ENCODE peak calls at places on chromosomes 13 and 19, in six cellular contexts. B is H9, L is neuronal stem cell, V is left ventricle myocardium inferior, T is A549, W is right cardiac atrium. F is an unnamed sample. For H3K4me1, the result is how much of the 10 kb centered on the place peaks cover.

GRCh38 chr19:41917676-41918075 is 10.6 kb downstream of the ERFL start:
- DNase-seq in T (no peak), W (peak), L (no peak), V (no peak), B (no peak), F (no peak)

GRCh38 chr13:44068169-44068568 is 188.5 kb downstream of the LACC1 start:
- DNase-seq in W (no peak), T (no peak), V (no peak), B (no peak), L (no peak), F (no peak)

GRCh38 chr13:43805071-43805468 is 18.3 kb upstream of the ENOX1 start:
- DNase-seq in V (no peak), T (peak), B (no peak), W (no peak), L (no peak), F (no peak)

GRCh38 chr13:33194820-33195692 is 90.5 kb downstream of the STARD13 start:
- DNase-seq in L (no peak), T (no peak), B (no peak), V (no peak), W (no peak), F (no peak)

GRCh38 chr13:43263047-43263446 is 239.7 kb downstream of the DNAJC15 start:
- DNase-seq in B (no peak), W (no peak), L (no peak), T (no peak), V (no peak), F (no peak)

GRCh38 chr13:33462109-33462508 is 176.6 kb upstream of the STARD13 start:
- DNase-seq in W (no peak), T (no peak), V (no peak), B (no peak), L (no peak), F (no peak)

GRCh38 chr13:32407854-32408253 is 20.1 kb downstream of the N4BP2L1 start:
- DNase-seq in L (no peak), V (no peak), T (no peak), W (no peak), B (no peak), F (no peak)

GRCh38 chr13:22726721-22727120 is 454.1 kb upstream of the SGCG start:
- DNase-seq in T (no peak), L (no peak), V (no peak), B (no peak), W (no peak), F (no peak)

GRCh38 chr19:38952395-38953165 is 21.8 kb downstream of the MRPS12 start:
- DNase-seq in L (no peak), W (no peak), B (peak), V (no peak), T (peak), F (no peak)

DNA sequence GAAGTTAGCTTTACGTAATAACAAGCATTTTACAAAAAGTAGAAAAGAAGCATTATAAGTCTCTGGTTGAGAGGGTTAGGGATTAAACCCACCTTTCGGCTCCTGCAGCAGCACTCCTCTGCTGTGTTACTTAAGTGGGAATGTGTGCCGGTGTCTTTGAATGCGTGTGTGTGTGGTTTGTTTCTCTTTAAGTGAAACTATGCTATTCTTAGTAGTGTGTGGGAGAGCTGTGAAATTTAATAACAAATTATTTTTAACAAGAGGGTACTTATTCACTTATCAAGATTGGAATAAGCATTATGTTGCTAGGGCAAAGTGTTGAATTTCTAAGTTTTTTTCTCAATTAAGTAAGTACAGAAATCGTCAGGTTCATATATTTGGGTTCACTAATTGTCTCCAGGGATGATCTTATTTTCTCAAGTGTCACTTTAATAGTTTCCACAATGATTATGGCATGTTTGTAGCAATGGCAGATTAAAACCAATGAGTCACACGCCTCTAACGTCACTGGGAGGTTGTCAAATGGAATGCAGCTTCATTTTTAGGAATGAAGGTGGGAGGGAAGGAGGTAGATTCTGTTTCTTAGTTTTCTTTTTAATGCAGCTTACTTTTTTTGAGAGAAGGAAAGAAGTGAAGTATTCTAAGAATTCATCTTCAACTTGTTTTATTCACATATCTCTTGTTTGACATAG is 151.3 kb downstream of the LMO7 start:
- DNase-seq in V (no peak), W (no peak), B (no peak), T (no peak), L (no peak), F (no peak)
- H3K4me1 ChIP-seq in V (half or more), W (under half), B (under half), T (half or more), L (under half), F (under half)

GRCh38 chr19:45881909-45882528 is 3.9 kb downstream of the IRF2BP1 start:
- DNase-seq in L (no peak), B (peak), V (no peak), T (no peak), W (peak), F (no peak)
- H3K4me1 ChIP-seq in L (under half), B (under half), V (half or more), T (under half), W (under half), F (under half)

DNA sequence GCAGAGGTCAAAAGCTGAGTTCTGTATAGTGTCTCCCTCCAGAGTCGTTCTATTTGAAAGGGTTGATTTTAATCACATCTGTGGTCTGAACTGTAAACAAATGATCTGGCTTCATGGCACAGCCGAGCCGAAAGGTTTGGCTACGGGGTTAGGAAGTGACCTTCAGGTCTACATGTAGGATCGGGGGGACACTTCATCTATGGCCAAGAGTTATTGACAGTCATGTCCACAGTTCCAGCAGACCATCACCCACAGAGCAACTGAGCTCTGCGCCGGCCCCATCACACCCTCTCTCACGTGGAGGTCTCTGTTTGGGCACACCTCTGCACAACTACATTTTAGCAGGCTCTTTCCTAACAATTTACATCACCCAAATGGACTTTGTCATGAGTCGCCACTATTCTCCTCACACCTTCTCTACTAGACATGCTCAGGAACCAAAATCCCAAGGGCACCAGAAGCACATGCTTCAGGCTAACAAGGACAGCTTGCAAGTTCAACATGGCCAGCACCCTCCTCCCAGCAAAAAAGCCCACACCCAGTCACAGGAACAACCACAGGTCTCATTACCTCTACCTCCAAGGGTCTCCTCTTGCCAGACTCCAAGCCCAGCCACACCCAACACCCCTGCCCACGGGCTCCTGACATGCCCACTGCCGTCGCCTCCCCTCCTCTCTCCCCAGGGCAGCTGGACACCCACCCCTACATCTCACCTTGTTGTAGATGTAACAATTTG is 36.1 kb upstream of the EPHX3 start:
- DNase-seq in B (no peak), V (no peak), W (no peak), L (no peak), T (no peak), F (no peak)
- H3K4me1 ChIP-seq in B (under half), V (half or more), W (under half), L (under half), T (under half), F (under half)

DNA sequence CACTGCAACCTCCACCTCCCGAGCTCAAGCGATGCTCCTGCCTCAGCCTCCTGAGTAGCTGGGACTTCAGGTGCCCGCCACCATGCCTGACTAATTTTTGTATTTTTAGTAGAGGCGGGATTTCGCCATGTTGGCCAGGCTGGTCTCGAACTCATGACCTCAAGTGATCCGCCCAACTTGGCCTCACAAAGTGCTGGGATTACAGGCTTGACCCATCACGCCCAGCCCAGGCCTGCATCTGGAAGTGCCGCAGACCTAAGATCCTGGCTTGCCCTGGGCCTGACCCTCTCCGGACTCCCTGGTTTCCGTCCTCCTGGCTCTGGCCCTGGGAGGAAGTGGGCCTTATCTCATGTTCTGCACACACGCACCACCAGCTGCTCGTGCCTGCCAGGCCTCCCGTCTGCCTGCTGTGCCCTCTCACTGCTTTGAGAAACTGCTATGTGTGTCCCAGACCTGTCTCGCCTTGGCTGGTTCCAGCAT is 4.7 kb upstream of the PTGIR start:
- DNase-seq in V (no peak), T (no peak), W (peak), B (no peak), L (no peak), F (no peak)
- H3K4me1 ChIP-seq in V (half or more), T (under half), W (under half), B (under half), L (under half), F (under half)

GRCh38 chr19:13083627-13084026 is 19.0 kb downstream of the LYL1 start:
- DNase-seq in W (peak), B (no peak), L (no peak), V (no peak), T (no peak), F (no peak)
- H3K4me1 ChIP-seq in W (under half), B (under half), L (under half), V (half or more), T (under half), F (under half)